ENCODE peak calls at places on chromosomes 13 and 19, in eight cellular contexts. D is NCI-H82, F is T-helper 1 cell, Z is body of pancreas, H is HFFc6, Q is transverse colon, E is AG10803, O is mucosa of descending colon. R is an unnamed sample.

GRCh38 chr19:43957891-43958290 is 6.9 kb downstream of the ZNF221 start:
- DNase-seq in D (no peak), F (no peak), Z (no peak), H (peak; percentile 37), Q (no peak), E (peak; percentile 94), O (no peak), R (no peak)

GRCh38 chr13:31208554-31209122 is 8.9 kb downstream of the B3GLCT start:
- DNase-seq in D (peak; percentile 49), F (no peak), Z (no peak), H (no peak), Q (no peak), E (no peak), O (no peak), R (no peak)

GRCh38 chr19:17339088-17339741 is 1.9 kb downstream of the GTPBP3 start:
- DNase-seq in D (peak; percentile 49), F (no peak), Z (no peak), H (no peak), Q (no peak), E (no peak), O (peak; percentile 66), R (no peak)

GRCh38 chr19:4575978-4576933 is 16.8 kb upstream of the SEMA6B start:
- DNase-seq in D (peak; percentile 69), F (peak; percentile 48), Z (peak; percentile 65), H (peak; percentile 25), Q (peak; percentile 68), E (peak; percentile 42), O (peak; percentile 76), R (no peak)

GRCh38 chr19:29724741-29725140 is 9.7 kb upstream of the C19orf12 start:
- DNase-seq in D (no peak), F (no peak), Z (no peak), H (no peak), Q (no peak), E (no peak), O (no peak), R (no peak)

GRCh38 chr19:2042485-2043268 is 8.4 kb downstream of the MKNK2 start:
- DNase-seq in D (no peak), F (no peak), Z (no peak), H (no peak), Q (peak; percentile 50), E (no peak), O (peak; percentile 61), R (no peak)

GRCh38 chr19:17706750-17707181 is 12.5 kb upstream of the MAP1S start:
- DNase-seq in D (peak; percentile 97), F (no peak), Z (peak; percentile 10), H (peak; percentile 13), Q (no peak), E (no peak), O (no peak), R (no peak)

GRCh38 chr19:40337107-40337506 is 11.1 kb downstream of the C19orf47 start:
- DNase-seq in D (no peak), F (no peak), Z (no peak), H (no peak), Q (no peak), E (no peak), O (no peak), R (no peak)

GRCh38 chr13:35500071-35500595 is 23.6 kb upstream of the MAB21L1 start:
- DNase-seq in D (peak; percentile 99), F (no peak), Z (no peak), H (no peak), Q (no peak), E (no peak), O (no peak), R (no peak)

GRCh38 chr19:5281588-5281987 is 59.0 kb downstream of the PTPRS start:
- DNase-seq in D (no peak), F (no peak), Z (peak; percentile 60), H (no peak), Q (peak; percentile 22), E (peak; percentile 40), O (peak; percentile 27), R (no peak)

GRCh38 chr19:11881151-11881800 is 6.3 kb upstream of the ZNF69 start:
- DNase-seq in D (peak; percentile 74), F (peak; percentile 33), Z (peak; percentile 76), H (peak; percentile 44), Q (peak; percentile 73), E (peak; percentile 32), O (peak; percentile 88), R (peak; percentile 71)

GRCh38 chr19:12346896-12347295 is 13.5 kb upstream of the ZNF563 start:
- DNase-seq in D (peak; percentile 12), F (no peak), Z (no peak), H (no peak), Q (no peak), E (no peak), O (peak; percentile 23), R (no peak)

GRCh38 chr19:19642506-19643157 is 825 bp downstream of the GMIP start:
- DNase-seq in D (peak; percentile 65), F (no peak), Z (no peak), H (no peak), Q (peak; percentile 23), E (peak; percentile 8), O (no peak), R (no peak)

GRCh38 chr13:71285700-71286099 is 581.3 kb downstream of the DACH1 start:
- DNase-seq in D (peak; percentile 33), F (no peak), Z (no peak), H (no peak), Q (no peak), E (no peak), O (peak; percentile 40), R (no peak)

GRCh38 chr13:20197361-20197834 is 4.7 kb upstream of the GJB2 start:
- DNase-seq in D (peak; percentile 70), F (no peak), Z (peak; percentile 35), H (no peak), Q (no peak), E (peak; percentile 42), O (peak; percentile 17), R (no peak)

GRCh38 chr13:108734676-108735075 is 105.3 kb downstream of the MYO16 start:
- DNase-seq in D (peak; percentile 59), F (no peak), Z (no peak), H (no peak), Q (no peak), E (no peak), O (no peak), R (no peak)

GRCh38 chr13:80132741-80133601 is 208.0 kb downstream of the SPRY2 start:
- DNase-seq in D (no peak), F (no peak), Z (peak; percentile 82), H (peak; percentile 31), Q (peak; percentile 77), E (peak; percentile 38), O (peak; percentile 81), R (peak; percentile 58)

GRCh38 chr19:4896372-4896771 is 6.3 kb downstream of the ARRDC5 start:
- DNase-seq in D (no peak), F (no peak), Z (peak; percentile 31), H (no peak), Q (no peak), E (peak; percentile 31), O (no peak), R (no peak)

GRCh38 chr13:110993788-110994187 is 78.9 kb upstream of the ANKRD10 start:
- DNase-seq in D (no peak), F (no peak), Z (no peak), H (no peak), Q (no peak), E (no peak), O (no peak), R (no peak)

GRCh38 chr13:46795321-46795720 is 1.6 kb downstream of the ESD start:
- DNase-seq in D (peak; percentile 94), F (no peak), Z (no peak), H (no peak), Q (no peak), E (no peak), O (no peak), R (no peak)

GRCh38 chr13:49616688-49617065 is 11.6 kb upstream of the ARL11 start:
- DNase-seq in D (no peak), F (no peak), Z (no peak), H (no peak), Q (no peak), E (peak; percentile 25), O (no peak), R (no peak)

GRCh38 chr19:49786432-49786831 is 19.6 kb downstream of the AP2A1 start:
- DNase-seq in D (no peak), F (no peak), Z (no peak), H (peak; percentile 35), Q (no peak), E (peak; percentile 60), O (no peak), R (no peak)

GRCh38 chr19:41325947-41326706 is 16.2 kb downstream of the CCDC97 start:
- DNase-seq in D (no peak), F (no peak), Z (peak; percentile 41), H (peak; percentile 57), Q (peak; percentile 39), E (peak; percentile 85), O (no peak), R (no peak)

GRCh38 chr13:25300861-25301346 is 521 bp upstream of the NUP58 start:
- DNase-seq in D (no peak), F (peak; percentile 6), Z (peak; percentile 4), H (no peak), Q (peak; percentile 16), E (peak; percentile 12), O (peak; percentile 37), R (no peak)

GRCh38 chr13:33745370-33746324 is 72.3 kb upstream of the RFC3 start:
- DNase-seq in D (no peak), F (no peak), Z (peak; percentile 23), H (no peak), Q (peak; percentile 11), E (no peak), O (no peak), R (no peak)

GRCh38 chr13:37136187-37136586 is 30.7 kb upstream of the CSNK1A1L start:
- DNase-seq in D (no peak), F (no peak), Z (no peak), H (peak; percentile 57), Q (no peak), E (peak; percentile 48), O (no peak), R (no peak)

GRCh38 chr13:77919351-77920294 is 992 bp upstream of the EDNRB start:
- DNase-seq in D (peak; percentile 55), F (no peak), Z (peak; percentile 36), H (no peak), Q (peak; percentile 21), E (no peak), O (peak; percentile 16), R (peak; percentile 15)

R was measured in mesothelial cell of epicardium.